ENCODE peak calls at places on chromosomes 2 and 18, in four cellular contexts. I, S, B and X are unnamed samples.

GRCh38 chr2:120794716-120795115 is 59.0 kb downstream of the GLI2 start:
- DNase-seq in I (no peak), S (no peak), B (no peak), X (no peak)

GRCh38 chr2:141392517-141393213 is 738.2 kb downstream of the LRP1B start:
- DNase-seq in I (peak; percentile 42), S (no peak), B (no peak), X (no peak)

GRCh38 chr2:75710577-75711253 is at the start of gene GCFC2:
- DNase-seq in I (peak; percentile 90), S (peak; percentile 73), B (peak; percentile 94), X (peak; percentile 41)

GRCh38 chr2:70995227-70995729 is 605 bp upstream of the TEX261 start:
- DNase-seq in I (peak; percentile 78), S (peak; percentile 57), B (peak; percentile 50), X (no peak)

GRCh38 chr2:218733615-218734021 is 23.0 kb downstream of the TTLL4 start:
- DNase-seq in I (peak; percentile 84), S (no peak), B (no peak), X (no peak)

GRCh38 chr2:70039366-70039765 is 47.9 kb upstream of the PCBP1 start:
- DNase-seq in I (no peak), S (no peak), B (peak; percentile 27), X (no peak)

GRCh38 chr2:6231166-6231565 is 539.0 kb downstream of the SOX11 start:
- DNase-seq in I (no peak), S (no peak), B (no peak), X (no peak)

GRCh38 chr18:68693091-68693815 is 21.7 kb downstream of the TMX3 start:
- DNase-seq in I (no peak), S (no peak), B (no peak), X (no peak)

GRCh38 chr2:30978044-30978443 is 160.2 kb downstream of the GALNT14 start:
- DNase-seq in I (no peak), S (no peak), B (no peak), X (no peak)

GRCh38 chr2:108587621-108588020 is 53.4 kb downstream of the LIMS1 start:
- DNase-seq in I (no peak), S (no peak), B (no peak), X (no peak)

GRCh38 chr2:190599073-190599472 is 49.8 kb upstream of the NAB1 start:
- DNase-seq in I (no peak), S (no peak), B (no peak), X (no peak)

GRCh38 chr2:218780851-218781690 is 876 bp upstream of the CYP27A1 start:
- DNase-seq in I (peak; percentile 92), S (no peak), B (no peak), X (no peak)

GRCh38 chr2:239035361-239035814 is 187.5 kb downstream of the TWIST2 start:
- DNase-seq in I (no peak), S (peak; percentile 4), B (peak; percentile 91), X (peak; percentile 10)

GRCh38 chr2:37377187-37377532 is 32.7 kb downstream of the QPCT start:
- DNase-seq in I (no peak), S (no peak), B (no peak), X (no peak)

GRCh38 chr2:128374001-128374710 is 55.5 kb upstream of the HS6ST1 start:
- DNase-seq in I (peak; percentile 32), S (no peak), B (no peak), X (no peak)

GRCh38 chr2:212537311-212538155 is 1.1 kb downstream of the ERBB4 start:
- DNase-seq in I (no peak), S (no peak), B (no peak), X (no peak)

GRCh38 chr18:48454146-48454796 is 45.1 kb upstream of the ZBTB7C start:
- DNase-seq in I (peak; percentile 72), S (no peak), B (no peak), X (no peak)

GRCh38 chr18:6557470-6558245 is 142.9 kb upstream of the L3MBTL4 start:
- DNase-seq in I (no peak), S (no peak), B (no peak), X (no peak)

GRCh38 chr2:51483720-51484119 is 451.8 kb upstream of the NRXN1 start:
- DNase-seq in I (no peak), S (no peak), B (no peak), X (no peak)

GRCh38 chr2:73177645-73178255 is 24.6 kb upstream of the NOTO start:
- DNase-seq in I (no peak), S (no peak), B (no peak), X (no peak)

GRCh38 chr2:63880603-63881002 is 38.9 kb downstream of the UGP2 start:
- DNase-seq in I (no peak), S (no peak), B (no peak), X (no peak)

GRCh38 chr18:13545514-13545913 is 180.8 kb downstream of the FAM210A start:
- DNase-seq in I (no peak), S (no peak), B (no peak), X (no peak)

GRCh38 chr18:9292047-9292446 is 42.5 kb upstream of the TWSG1 start:
- DNase-seq in I (no peak), S (no peak), B (no peak), X (no peak)

GRCh38 chr18:9297007-9297393 is 37.6 kb upstream of the TWSG1 start:
- DNase-seq in I (no peak), S (no peak), B (no peak), X (no peak)

GRCh38 chr18:9293948-9294347 is 40.6 kb upstream of the TWSG1 start:
- DNase-seq in I (no peak), S (no peak), B (no peak), X (no peak)

GRCh38 chr18:9296233-9297006 is 38.2 kb upstream of the TWSG1 start:
- DNase-seq in I (no peak), S (no peak), B (no peak), X (no peak)
- H3K4me1 ChIP-seq in I (peaks cover 5% of the 10 kb centered on the region), S (no peaks in the 10 kb centered on the region), B (no peaks in the 10 kb centered on the region), X (no peaks in the 10 kb centered on the region)

GRCh38 chr2:85865539-85866164 is 23.1 kb downstream of the ST3GAL5 start:
- DNase-seq in I (no peak), S (no peak), B (no peak), X (no peak)
- TF ChIP-seq TCF7L2 in I (no peak), S (no peak), B (no peak), X (no peak)

GRCh38 chr2:28274911-28275685 is 117.6 kb upstream of the FOSL2 start:
- DNase-seq in I (no peak), S (peak; percentile 79), B (no peak), X (no peak)
- TF ChIP-seq REST in I (no peak), S (no peak), B (no peak), X (no peak)

DNA sequence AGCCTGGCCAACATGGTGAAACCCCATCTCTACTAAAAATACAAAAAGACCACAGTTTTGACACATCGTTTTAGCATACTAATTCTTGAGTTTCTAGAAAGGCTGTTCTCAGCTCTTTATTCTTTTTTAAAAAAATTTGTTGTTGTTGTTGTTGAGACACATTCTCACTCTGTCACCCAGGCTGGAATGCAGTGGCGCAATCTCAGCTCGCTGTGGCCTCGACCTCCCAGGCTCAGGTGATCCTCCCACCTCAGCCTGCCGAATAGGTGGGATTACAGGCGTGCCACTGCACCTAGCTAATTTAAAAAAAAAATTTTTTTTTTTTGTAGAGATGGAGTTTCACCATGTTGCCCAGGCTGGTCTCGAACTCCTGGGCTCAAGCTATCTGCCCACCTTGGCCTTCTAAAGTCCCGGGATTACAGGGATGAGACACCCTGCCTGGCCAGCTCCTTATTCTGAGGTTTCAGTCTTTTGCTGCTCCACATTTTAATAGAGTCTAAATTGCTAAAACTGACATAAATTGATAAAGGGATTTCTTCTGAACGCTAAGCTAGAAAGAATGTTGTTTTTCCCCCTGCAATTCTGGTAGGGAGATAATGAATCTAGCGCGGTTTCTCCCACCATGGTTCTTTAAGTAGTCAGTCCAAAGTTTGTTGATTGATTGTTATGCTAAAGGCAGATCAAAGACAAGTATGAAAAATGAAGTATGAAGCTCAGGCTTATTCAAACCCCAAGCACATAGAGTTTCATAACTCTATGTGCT is 32.6 kb upstream of the CABLES1 start:
- DNase-seq in I (no peak), S (no peak), B (no peak), X (no peak)
- H3K4me1 ChIP-seq in I (peaks cover 70% of the 10 kb centered on the region), S (peaks cover 38% of the 10 kb centered on the region), B (peaks cover 3% of the 10 kb centered on the region), X (peaks cover 57% of the 10 kb centered on the region)

DNA sequence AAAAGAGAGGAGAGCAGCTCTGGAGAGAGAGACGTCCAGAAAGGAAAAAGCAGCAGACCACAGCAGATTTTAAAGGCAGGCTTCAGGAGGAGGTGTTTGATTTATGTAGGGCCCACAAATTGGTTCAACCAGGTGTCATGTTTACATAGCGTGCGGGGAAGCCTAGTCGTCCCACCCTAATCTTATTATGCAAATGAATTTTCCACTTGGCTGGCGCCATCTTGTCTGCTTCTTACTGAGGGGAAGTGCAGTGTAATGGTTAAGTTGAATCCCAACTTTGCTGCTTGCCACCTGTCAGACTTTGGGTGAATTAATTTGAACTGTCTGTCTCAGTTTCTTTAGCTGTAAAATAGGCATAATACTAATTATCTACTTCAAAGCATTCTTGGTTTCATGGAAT is 282.4 kb upstream of the CYRIA start:
- DNase-seq in I (no peak), S (no peak), B (no peak), X (no peak)
- TF ChIP-seq TCF7L2 in I (no peak), S (no peak), B (no peak), X (no peak)

GRCh38 chr18:70074091-70074490 is 126.4 kb upstream of the CD226 start:
- DNase-seq in I (no peak), S (no peak), B (no peak), X (no peak)

GRCh38 chr18:70069965-70070364 is 122.3 kb upstream of the CD226 start:
- DNase-seq in I (no peak), S (no peak), B (no peak), X (no peak)

GRCh38 chr18:70073442-70073841 is 125.8 kb upstream of the CD226 start:
- DNase-seq in I (no peak), S (no peak), B (no peak), X (no peak)

GRCh38 chr18:70072678-70073077 is 125.0 kb upstream of the CD226 start:
- DNase-seq in I (peak; percentile 34), S (no peak), B (no peak), X (no peak)

DNA sequence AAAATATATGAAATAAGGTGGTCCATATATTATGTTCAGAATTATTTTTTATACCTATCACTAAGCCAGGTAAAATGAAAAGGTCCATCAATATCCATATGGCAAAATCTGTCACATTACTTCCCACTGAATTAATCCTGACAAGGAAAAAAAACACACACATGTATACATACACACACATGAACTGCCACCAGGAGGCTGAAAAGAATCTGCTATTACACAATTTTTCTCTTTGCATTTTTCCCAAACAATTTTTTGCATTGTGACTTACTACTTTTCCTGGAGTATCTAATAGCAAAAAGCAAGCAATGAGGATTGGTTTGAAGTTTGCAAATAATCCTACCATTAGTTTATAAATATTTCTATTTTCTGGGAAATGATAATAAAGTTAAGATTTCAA is 128.2 kb upstream of the CD226 start:
- DNase-seq in I (no peak), S (no peak), B (no peak), X (no peak)
- TF ChIP-seq REST in I (no peak), S (no peak), B (no peak), X (no peak)

GRCh38 chr2:144323946-144324345 is 196.0 kb downstream of the ZEB2 start:
- DNase-seq in I (no peak), S (no peak), B (no peak), X (no peak)
- H3K4me1 ChIP-seq in I (peaks cover 7% of the 10 kb centered on the region), S (no peaks in the 10 kb centered on the region), B (peaks cover 3% of the 10 kb centered on the region), X (peaks cover 6% of the 10 kb centered on the region)

GRCh38 chr2:205752421-205752820 is 70.1 kb downstream of the NRP2 start:
- DNase-seq in I (no peak), S (no peak), B (no peak), X (no peak)
- TF ChIP-seq TCF7L2 in I (no peak), S (no peak), B (no peak), X (no peak)